ENCODE peak calls at places on chromosomes 2 and 18, in four cellular contexts. V is GM12878, N is HL-60, Y is GM12891. D is an unnamed sample.

GRCh38 chr18:6219116-6219717 is 195.5 kb downstream of the L3MBTL4 start:
- DNase-seq in V (no peak), N (no peak), Y (peak; percentile 21), D (peak; percentile 27)

GRCh38 chr2:60738679-60739078 is 17.4 kb upstream of the PAPOLG start:
- DNase-seq in V (no peak), N (no peak), Y (no peak), D (no peak)

GRCh38 chr2:21814588-21815192 is 690.9 kb downstream of the TDRD15 start:
- DNase-seq in V (no peak), N (no peak), Y (no peak), D (no peak)

GRCh38 chr2:203867561-203868200 is at the start of gene CTLA4:
- DNase-seq in V (no peak), N (no peak), Y (no peak), D (no peak)

GRCh38 chr18:44731866-44732555 is 51.3 kb downstream of the SETBP1 start:
- DNase-seq in V (no peak), N (no peak), Y (no peak), D (no peak)

GRCh38 chr18:32177530-32177929 is 12.3 kb upstream of the MEP1B start:
- DNase-seq in V (no peak), N (no peak), Y (no peak), D (no peak)

GRCh38 chr2:3470856-3471737 is 48.2 kb downstream of the ADI1 start:
- DNase-seq in V (no peak), N (no peak), Y (no peak), D (no peak)

GRCh38 chr2:65737452-65738011 is 305.1 kb upstream of the SPRED2 start:
- DNase-seq in V (no peak), N (no peak), Y (no peak), D (no peak)

GRCh38 chr2:217434183-217434620 is 568.6 kb downstream of the TNS1 start:
- DNase-seq in V (peak; percentile 49), N (no peak), Y (peak; percentile 39), D (peak; percentile 28)

GRCh38 chr2:19102696-19103403 is 255.6 kb downstream of the OSR1 start:
- DNase-seq in V (no peak), N (no peak), Y (no peak), D (no peak)

GRCh38 chr2:146323564-146323963 is 1521.3 kb upstream of the ACVR2A start:
- DNase-seq in V (no peak), N (no peak), Y (no peak), D (no peak)

GRCh38 chr2:63081404-63081803 is 30.8 kb downstream of the OTX1 start:
- DNase-seq in V (no peak), N (no peak), Y (no peak), D (no peak)

GRCh38 chr2:63073994-63074393 is 23.4 kb downstream of the OTX1 start:
- DNase-seq in V (no peak), N (no peak), Y (no peak), D (no peak)

DNA sequence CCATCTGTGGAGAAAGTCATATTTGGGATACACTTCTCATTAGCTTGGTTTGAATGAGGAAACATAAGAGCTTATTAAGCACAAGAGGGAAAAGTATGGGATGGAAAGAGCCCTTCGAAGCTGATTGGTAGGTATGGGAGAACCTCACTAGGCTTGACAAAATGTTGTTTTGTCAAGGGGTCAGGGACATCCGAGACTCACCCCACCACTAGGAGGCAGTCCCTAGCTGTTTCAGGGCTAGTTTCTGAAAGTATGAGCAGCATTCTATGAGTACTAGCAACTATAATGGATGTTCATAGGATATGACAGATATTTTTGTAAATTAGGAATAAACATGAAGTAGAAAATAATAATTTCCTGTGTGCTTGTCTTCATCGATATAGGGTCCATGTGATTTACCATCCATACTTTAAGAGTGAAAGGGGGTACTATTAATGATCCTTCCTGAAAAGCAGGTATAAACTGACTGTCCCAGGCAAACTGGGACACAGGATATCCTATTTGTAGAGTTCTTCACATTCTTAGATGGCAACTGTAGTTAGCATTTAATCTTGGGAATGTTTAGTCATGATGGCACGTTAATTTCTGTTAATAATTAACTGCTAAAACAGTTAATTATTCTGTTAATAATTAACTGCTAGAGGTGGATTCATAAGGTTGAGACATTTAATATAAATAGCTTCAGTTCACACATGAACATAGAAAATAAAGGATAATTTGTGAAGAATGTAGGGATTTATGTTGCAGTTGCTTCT is 28.4 kb downstream of the OTX1 start:
- DNase-seq in V (no peak), N (no peak), Y (peak; percentile 2), D (peak; percentile 47)
- TF ChIP-seq SPI1 in V (no peak), N (no peak), Y (no peak), D (no peak)

GRCh38 chr2:37125404-37125803 is 31.4 kb downstream of the EIF2AK2 start:
- DNase-seq in V (no peak), N (no peak), Y (no peak), D (no peak)
- TF ChIP-seq SPI1 in V (no peak), N (no peak), Y (no peak), D (no peak)

GRCh38 chr2:112053917-112054846 is 887 bp upstream of the TMEM87B start:
- DNase-seq in V (peak; percentile 78), N (peak; percentile 70), Y (peak; percentile 77), D (peak; percentile 92)

GRCh38 chr2:112059671-112060070 is 4.6 kb downstream of the TMEM87B start:
- DNase-seq in V (no peak), N (no peak), Y (no peak), D (no peak)

GRCh38 chr2:112056626-112056987 is 1.5 kb downstream of the TMEM87B start:
- DNase-seq in V (no peak), N (no peak), Y (no peak), D (no peak)

GRCh38 chr2:112055110-112055832 is at the start of gene TMEM87B:
- DNase-seq in V (peak; percentile 86), N (peak; percentile 90), Y (peak; percentile 78), D (peak; percentile 90)

DNA sequence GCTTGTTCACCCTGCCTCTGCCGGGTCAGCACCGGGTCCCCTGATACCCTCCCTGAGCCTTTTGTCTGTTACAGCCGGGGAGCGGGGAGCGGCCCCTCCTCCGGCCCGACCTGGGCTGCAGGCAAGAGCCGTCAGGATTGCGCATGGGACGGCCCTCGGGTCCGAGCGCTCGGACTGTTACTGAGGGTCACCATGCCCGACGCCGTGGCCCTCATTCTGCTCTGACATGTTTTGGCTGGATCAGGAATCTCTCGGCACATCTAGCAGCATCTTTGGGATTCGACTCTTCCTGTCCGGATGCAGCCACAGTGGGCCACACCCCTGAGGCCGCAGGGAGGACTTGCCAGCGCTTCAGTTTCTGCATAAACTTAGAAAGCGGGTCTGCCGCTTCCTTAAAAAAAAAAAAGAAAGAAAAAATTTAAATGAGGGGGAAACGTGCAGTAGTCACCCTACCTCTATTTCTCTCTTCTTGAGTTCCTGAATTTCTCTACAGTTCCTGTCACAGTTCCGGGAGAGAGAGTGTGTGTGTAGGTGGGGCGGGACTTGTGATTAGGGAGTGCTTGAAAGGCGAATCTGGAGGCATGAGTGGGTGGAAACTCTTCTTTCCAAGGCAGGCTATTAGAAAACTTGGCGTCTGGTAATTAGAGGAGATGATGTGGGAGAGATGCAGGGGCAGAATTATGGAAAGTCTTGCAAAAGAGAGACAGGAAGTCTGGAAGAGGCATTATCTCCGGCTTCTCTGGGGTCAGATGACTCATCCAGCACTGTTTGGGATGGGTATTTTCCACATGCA is 960 bp downstream of the TMEM87B start:
- DNase-seq in V (no peak), N (peak; percentile 61), Y (no peak), D (peak; percentile 40)
- TF ChIP-seq SPI1 in V (peak; percentile 13), N (peak; percentile 84), Y (peak; percentile 19), D (peak; percentile 41)

GRCh38 chr2:240232961-240233890 is 92.8 kb upstream of the OTOS start:
- DNase-seq in V (no peak), N (peak; percentile 22), Y (peak; percentile 78), D (peak; percentile 91)
- TF ChIP-seq SPI1 in V (no peak), N (no peak), Y (no peak), D (no peak)

DNA sequence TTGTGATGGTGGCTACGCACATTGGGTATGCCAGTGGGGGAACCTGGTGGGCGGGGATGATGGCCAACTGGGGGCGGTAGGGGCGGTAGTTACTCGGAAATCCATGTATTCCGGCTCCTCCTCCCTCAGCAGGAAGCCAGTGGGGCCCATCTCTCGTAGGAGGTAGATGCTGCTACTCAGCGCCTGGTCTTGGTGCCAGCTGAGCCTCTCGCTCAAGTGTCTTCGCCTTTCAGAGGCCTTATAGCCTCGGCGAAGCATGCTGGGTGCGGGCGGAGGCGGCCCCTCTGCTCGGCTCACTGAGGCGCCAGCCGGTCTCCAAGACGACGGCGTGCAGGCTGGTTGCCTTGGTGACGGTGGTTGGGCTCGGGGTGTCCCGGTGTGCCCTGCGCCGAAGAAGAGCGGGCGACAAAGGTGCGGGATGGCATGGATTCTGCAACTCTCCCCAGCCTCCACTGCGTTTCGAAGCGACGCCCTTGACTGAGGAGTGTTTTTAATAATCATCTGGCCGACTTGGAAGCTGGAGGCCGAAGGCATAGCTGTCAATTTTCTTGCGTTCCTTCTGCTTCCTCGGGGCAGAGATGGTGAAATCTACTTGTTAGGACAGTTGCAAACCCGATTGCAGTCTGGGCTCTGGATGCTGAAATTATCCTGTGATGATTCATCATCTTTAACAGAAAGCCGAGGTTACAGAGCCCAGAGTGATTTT is at the start of gene ZSWIM2:
- DNase-seq in V (no peak), N (peak; percentile 1), Y (peak; percentile 7), D (peak; percentile 9)
- TF ChIP-seq SPI1 in V (no peak), N (no peak), Y (no peak), D (no peak)

GRCh38 chr2:170524828-170525565 is 190.1 kb upstream of the SP5 start:
- DNase-seq in V (peak; percentile 33), N (no peak), Y (no peak), D (no peak)
- TF ChIP-seq SPI1 in V (peak; percentile 21), N (no peak), Y (no peak), D (no peak)

GRCh38 chr18:46164920-46165319 is 60.7 kb downstream of the HAUS1 start:
- DNase-seq in V (no peak), N (no peak), Y (no peak), D (no peak)

GRCh38 chr18:46158498-46158897 is 54.3 kb downstream of the HAUS1 start:
- DNase-seq in V (no peak), N (no peak), Y (no peak), D (no peak)

GRCh38 chr18:46160050-46160798 is 56.0 kb downstream of the HAUS1 start:
- DNase-seq in V (no peak), N (no peak), Y (no peak), D (no peak)

GRCh38 chr18:46163941-46164499 is 59.8 kb downstream of the HAUS1 start:
- DNase-seq in V (no peak), N (no peak), Y (no peak), D (peak; percentile 28)

DNA sequence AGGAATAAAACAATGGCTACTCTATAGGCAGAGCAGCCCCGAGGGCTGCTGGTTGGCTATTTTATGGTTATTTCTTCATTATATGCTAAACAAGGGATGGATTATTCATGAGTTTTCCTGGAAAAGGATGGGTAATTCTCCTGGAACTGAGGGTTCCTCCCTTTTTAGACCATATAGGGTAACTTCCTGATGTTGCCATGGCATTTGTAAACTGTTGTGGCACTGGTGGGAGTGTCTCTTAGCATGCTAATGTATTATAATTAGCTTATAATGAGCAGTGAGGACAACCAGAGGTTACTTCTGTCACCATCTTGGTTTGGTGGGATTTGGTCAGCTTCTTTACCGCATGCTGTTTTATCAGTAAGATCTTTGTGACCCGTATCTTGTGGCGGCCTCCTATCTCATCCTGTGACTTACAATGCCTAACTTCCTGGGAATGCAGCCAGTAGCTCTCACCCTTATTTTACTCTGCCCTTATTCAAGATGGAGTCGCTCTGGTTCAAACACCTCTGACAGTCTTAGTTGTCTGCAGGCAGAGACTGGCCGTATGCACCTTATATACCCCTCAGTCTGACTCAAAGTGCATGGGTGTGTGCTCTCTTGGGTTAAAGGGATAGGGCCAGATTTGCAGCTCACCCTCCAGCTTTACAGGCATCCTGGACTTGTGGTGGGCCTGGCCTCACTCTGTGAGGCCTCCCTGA is 57.7 kb downstream of the HAUS1 start:
- DNase-seq in V (no peak), N (no peak), Y (no peak), D (no peak)
- TF ChIP-seq SPI1 in V (no peak), N (no peak), Y (no peak), D (no peak)

GRCh38 chr2:25341031-25341727 is 546 bp downstream of the DNMT3A start:
- DNase-seq in V (no peak), N (no peak), Y (peak; percentile 70), D (peak; percentile 55)
- TF ChIP-seq SPI1 in V (no peak), N (no peak), Y (no peak), D (no peak)

D was measured in K562.